ENCODE peak calls at places on chromosomes 2 and 18, in nine cellular contexts. T is astrocyte; U is endodermal cell; R is GM20000; C is NCI-H1930; Q is OCI-M1; P is cardiac septum; L is effector memory CD8-positive, alpha-beta T cell; K is activated CD8-positive, alpha-beta memory T cell treated with anti-CD3 and anti-CD28 coated beads for 24 hours. G is an unnamed sample.

GRCh38 chr2:3644891-3645605 is 13.0 kb upstream of the ALLC start:
- DNase-seq in T (no peak), U (peak), R (no peak), C (no peak), Q (no peak), P (peak), L (no peak), K (no peak), G (no peak)

GRCh38 chr2:135965756-135966155 is 19.7 kb downstream of the DARS1 start:
- DNase-seq in T (no peak), U (no peak), R (no peak), C (no peak), Q (no peak), P (no peak), L (no peak), K (no peak), G (no peak)

GRCh38 chr2:26946841-26947784 is 23.3 kb upstream of the MAPRE3 start:
- DNase-seq in T (peak), U (no peak), R (no peak), C (no peak), Q (peak), P (peak), L (no peak), K (no peak), G (no peak)

GRCh38 chr2:206163251-206163880 is 3.7 kb downstream of the EEF1B2 start:
- DNase-seq in T (no peak), U (no peak), R (no peak), C (no peak), Q (no peak), P (no peak), L (no peak), K (no peak), G (no peak)

GRCh38 chr2:179020156-179020750 is 29.7 kb downstream of the CCDC141 start:
- DNase-seq in T (no peak), U (peak), R (peak), C (peak), Q (peak), P (no peak), L (no peak), K (peak), G (no peak)

GRCh38 chr2:7029291-7030059 is 112.3 kb downstream of the RNF144A start:
- DNase-seq in T (no peak), U (no peak), R (no peak), C (no peak), Q (no peak), P (no peak), L (no peak), K (no peak), G (no peak)

GRCh38 chr2:155026646-155027045 is 328.2 kb downstream of the KCNJ3 start:
- DNase-seq in T (no peak), U (no peak), R (no peak), C (no peak), Q (no peak), P (no peak), L (no peak), K (no peak), G (no peak)

GRCh38 chr2:239460780-239461179 is 60.0 kb upstream of the HDAC4 start:
- DNase-seq in T (no peak), U (peak), R (no peak), C (no peak), Q (no peak), P (no peak), L (no peak), K (no peak), G (no peak)

GRCh38 chr2:166335284-166335683 is 40.5 kb downstream of the SCN9A start:
- DNase-seq in T (no peak), U (no peak), R (no peak), C (no peak), Q (peak), P (no peak), L (no peak), K (no peak), G (no peak)

GRCh38 chr2:17962874-17963273 is 84.4 kb downstream of the KCNS3 start:
- DNase-seq in T (peak), U (no peak), R (no peak), C (no peak), Q (no peak), P (no peak), L (no peak), K (no peak), G (no peak)

GRCh38 chr2:7633556-7634153 is 716.4 kb downstream of the RNF144A start:
- DNase-seq in T (no peak), U (no peak), R (no peak), C (peak), Q (no peak), P (no peak), L (no peak), K (no peak), G (no peak)

GRCh38 chr18:36623681-36624080 is 205.1 kb downstream of the TPGS2 start:
- DNase-seq in T (no peak), U (peak), R (no peak), C (no peak), Q (no peak), P (no peak), L (no peak), K (no peak), G (no peak)

GRCh38 chr18:74623047-74623816 is 25.6 kb downstream of the ZNF407 start:
- DNase-seq in T (no peak), U (peak), R (no peak), C (no peak), Q (peak), P (no peak), L (no peak), K (no peak), G (no peak)

GRCh38 chr2:36663851-36664715 is 32.4 kb upstream of the VIT start:
- DNase-seq in T (peak), U (peak), R (peak), C (no peak), Q (peak), P (no peak), L (peak), K (no peak), G (no peak)

GRCh38 chr18:48407358-48407757 is 1.8 kb downstream of the ZBTB7C start:
- DNase-seq in T (no peak), U (no peak), R (no peak), C (no peak), Q (no peak), P (no peak), L (no peak), K (no peak), G (no peak)

G was measured in mesenteric fat pad.